ENCODE peak calls at places on chromosome 2, in eight cellular contexts. Y is stimulated activated CD4-positive, alpha-beta T cell treated with anti-CD3 and anti-CD28 coated beads, Interleukin-1b, Interleukin-23, amount 100 ng/mL, for 1 hour; Z is fibroblast of the aortic adventitia; I is progenitor cell of endocrine pancreas; P is EL; N is activated CD4-positive, alpha-beta T cell treated with anti-CD3 and anti-CD28 coated beads, Interleukin-2, amount 10 ng/mL, durations not matched to agents 7 days and 5 days; W is naive thymus-derived CD8-positive, alpha-beta T cell; X is GM23338. U is an unnamed sample.

GRCh38 chr2:106542730-106543359 is 55.7 kb downstream of the CD8B2 start:
- DNase-seq in X (peak), I (peak), Y (peak), N (peak), P (peak), Z (peak), W (peak), U (peak)

GRCh38 chr2:96359310-96359709 is 23.7 kb downstream of the NCAPH start:
- DNase-seq in P (no peak), I (no peak), N (peak), W (peak), X (no peak), Y (no peak), Z (no peak), U (no peak)

GRCh38 chr2:153870308-153870707 is 1.4 kb upstream of the GALNT13 start:
- DNase-seq in I (no peak), N (no peak), Z (no peak), Y (no peak), P (no peak), X (peak), W (no peak), U (no peak)

GRCh38 chr2:171347591-171348032 is 86.2 kb downstream of the METTL8 start:
- DNase-seq in Z (peak), N (no peak), Y (no peak), P (peak), W (no peak), I (no peak), X (no peak), U (no peak)

GRCh38 chr2:55357907-55358306 is 61.7 kb downstream of the CCDC88A start:
- DNase-seq in N (no peak), Y (no peak), X (no peak), W (no peak), Z (peak), P (peak), I (no peak), U (no peak)

GRCh38 chr2:234633581-234634230 is 136.8 kb upstream of the ARL4C start:
- DNase-seq in W (no peak), X (no peak), N (no peak), I (no peak), P (no peak), Y (no peak), Z (no peak), U (no peak)

GRCh38 chr2:182057002-182057401 is 71.3 kb downstream of the PPP1R1C start:
- DNase-seq in P (no peak), Z (no peak), X (no peak), W (no peak), Y (no peak), N (no peak), I (no peak), U (no peak)

GRCh38 chr2:9287400-9288059 is 80.9 kb downstream of the ASAP2 start:
- DNase-seq in X (no peak), N (no peak), Z (peak), I (no peak), P (peak), W (no peak), Y (no peak), U (no peak)

GRCh38 chr2:47271054-47272000 is 116.2 kb upstream of the STPG4 start:
- DNase-seq in X (no peak), I (no peak), W (no peak), N (no peak), P (no peak), Z (no peak), Y (no peak), U (no peak)

GRCh38 chr2:170886391-170886790 is 42.7 kb upstream of the GORASP2 start:
- DNase-seq in I (no peak), X (no peak), Y (no peak), N (no peak), P (peak), W (no peak), Z (peak), U (no peak)

U was measured in KG1.